ENCODE peak calls at places on chromosomes 5 and 9, in four cellular contexts. G, Y, L and O are unnamed samples. For H3K4me1, the result is how much of the 10 kb centered on the place peaks cover.

GRCh38 chr9:112176410-112177010 is 1.4 kb upstream of the SUSD1 start:
- DNase-seq in Y (no peak), G (no peak), L (no peak), O (no peak)

GRCh38 chr9:129351642-129352151 is 173.6 kb upstream of the IER5L start:
- DNase-seq in G (no peak), Y (no peak), L (no peak), O (no peak)

GRCh38 chr5:130773813-130774212 is 391.2 kb downstream of the HINT1 start:
- DNase-seq in G (no peak), L (peak), Y (peak), O (peak)

GRCh38 chr5:97019435-97020117 is 83.7 kb downstream of the LNPEP start:
- DNase-seq in G (peak), L (peak), Y (no peak), O (no peak)

GRCh38 chr9:114501786-114502682 is 3.2 kb downstream of the WHRN start:
- DNase-seq in L (peak), G (peak), Y (peak), O (peak)

GRCh38 chr5:181037365-181037861 is 2.7 kb upstream of the BTNL9 start:
- DNase-seq in Y (no peak), G (no peak), L (no peak), O (no peak)

GRCh38 chr5:96381526-96381925 is 51.5 kb downstream of the PCSK1 start:
- DNase-seq in Y (no peak), L (no peak), G (no peak), O (no peak)

GRCh38 chr9:134518004-134518606 is 123.5 kb upstream of the COL5A1 start:
- DNase-seq in Y (no peak), L (no peak), G (peak), O (no peak)

GRCh38 chr5:142109356-142110045 is 922 bp downstream of the NDFIP1 start:
- DNase-seq in L (peak), G (peak), Y (no peak), O (peak)

GRCh38 chr9:68672215-68672614 is 32.8 kb upstream of the PIP5K1B start:
- DNase-seq in G (no peak), L (no peak), Y (no peak), O (no peak)

GRCh38 chr9:30519756-30520155 is 1864.7 kb upstream of the ACO1 start:
- DNase-seq in Y (no peak), G (no peak), L (peak), O (peak)

GRCh38 chr5:112159435-112159834 is 259.6 kb downstream of the EPB41L4A start:
- DNase-seq in Y (no peak), L (no peak), G (peak), O (no peak)

GRCh38 chr9:126703330-126704156 is 89.8 kb downstream of the LMX1B start:
- DNase-seq in G (no peak), Y (no peak), L (no peak), O (no peak)

GRCh38 chr5:147830035-147830434 is 1.4 kb downstream of the SPINK1 start:
- DNase-seq in Y (no peak), L (no peak), G (no peak), O (no peak)

GRCh38 chr5:167230414-167230813 is 1061.0 kb upstream of the WWC1 start:
- DNase-seq in L (no peak), G (no peak), Y (no peak), O (no peak)

GRCh38 chr9:130451004-130451390 is 6.2 kb downstream of the ASS1 start:
- DNase-seq in L (no peak), Y (no peak), G (no peak), O (no peak)

GRCh38 chr5:176612008-176612407 is 2.1 kb upstream of the GPRIN1 start:
- DNase-seq in G (no peak), Y (no peak), L (no peak), O (no peak)

GRCh38 chr5:65013141-65013540 is 244.4 kb downstream of the CWC27 start:
- DNase-seq in L (peak), G (peak), Y (no peak), O (no peak)

GRCh38 chr5:146690880-146691355 is 174.9 kb upstream of the GPR151 start:
- DNase-seq in Y (no peak), L (no peak), G (no peak), O (no peak)

GRCh38 chr5:173643964-173644363 is 27.5 kb upstream of the BOD1 start:
- DNase-seq in L (peak), G (no peak), Y (no peak), O (no peak)

DNA sequence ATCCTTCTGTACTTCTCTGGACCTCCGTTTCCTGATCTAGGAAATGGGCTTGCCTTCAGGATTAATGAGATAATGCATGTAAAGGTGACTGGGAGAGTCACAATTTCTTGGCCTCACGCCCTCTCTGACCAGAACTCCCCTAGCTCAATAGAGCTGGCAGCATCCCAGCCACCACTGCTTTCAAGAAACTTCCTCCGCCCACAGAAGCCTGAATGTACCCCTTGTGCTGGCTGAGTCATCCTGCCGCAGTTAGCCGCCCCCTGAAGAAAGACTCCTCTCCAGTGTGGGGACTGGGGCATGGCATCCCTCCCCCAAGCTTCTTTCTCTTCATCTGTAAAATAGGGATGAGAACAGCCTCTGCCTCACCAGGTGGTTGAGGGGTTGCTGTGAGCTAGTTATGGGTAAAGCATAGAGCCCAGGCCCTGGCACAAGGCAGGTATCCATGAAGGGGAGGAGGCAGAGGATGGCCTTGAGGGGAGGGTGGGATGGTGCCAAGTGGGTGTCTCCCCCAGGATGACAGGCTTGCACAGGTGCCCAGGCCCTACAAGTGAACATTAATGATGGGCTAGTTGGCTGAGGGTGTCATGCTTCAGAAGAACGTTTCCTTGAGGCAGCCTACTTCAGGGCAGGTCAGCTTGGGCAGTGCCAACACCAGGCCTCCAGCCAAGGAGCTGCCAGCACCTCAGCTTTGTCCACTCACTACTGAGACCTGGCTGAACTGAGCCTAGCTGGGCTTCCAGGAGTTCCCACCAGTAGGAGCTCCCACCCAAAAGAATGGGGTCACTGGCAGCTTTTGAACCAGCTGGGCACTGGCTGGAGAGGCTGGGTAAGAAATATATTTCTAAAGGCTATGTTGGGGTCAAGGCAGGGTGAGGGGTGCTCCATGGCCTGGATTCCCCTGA is 3.5 kb downstream of the PDLIM4 start:
- DNase-seq in L (peak), G (peak), Y (peak), O (peak)
- H3K4me1 ChIP-seq in L (half or more), G (half or more), Y (under half), O (half or more)

GRCh38 chr5:31851290-31851689 is 212.4 kb downstream of the PDZD2 start:
- DNase-seq in Y (no peak), L (no peak), G (no peak), O (no peak)

GRCh38 chr5:31855527-31855862 is 216.6 kb downstream of the PDZD2 start:
- DNase-seq in L (no peak), G (no peak), Y (no peak), O (no peak)

GRCh38 chr5:31854625-31855526 is 215.9 kb downstream of the PDZD2 start:
- DNase-seq in G (peak), L (peak), Y (no peak), O (peak)

GRCh38 chr5:31853398-31854135 is 214.6 kb downstream of the PDZD2 start:
- DNase-seq in G (no peak), Y (no peak), L (no peak), O (peak)

DNA sequence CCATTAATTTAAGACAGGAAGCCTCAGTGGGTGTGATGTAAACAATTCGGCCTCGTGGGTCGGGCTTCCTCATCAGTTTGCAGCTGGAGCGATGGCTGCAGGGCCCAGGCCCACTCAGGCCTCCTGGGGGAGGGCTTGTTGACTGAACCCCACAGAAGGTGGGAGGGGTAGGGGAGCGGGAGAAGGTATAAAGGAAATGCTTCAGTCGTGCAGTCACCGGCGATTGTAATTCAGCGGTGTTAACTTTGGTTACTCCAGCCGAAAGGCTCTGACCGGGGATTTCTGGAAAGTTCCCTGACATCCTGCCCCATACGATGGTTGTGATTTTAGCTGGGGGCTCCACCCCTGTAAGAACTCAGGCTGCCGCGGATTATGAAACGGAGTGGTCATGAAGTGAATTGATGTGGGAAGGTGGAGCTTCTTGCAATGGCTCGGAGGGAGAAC is 215.3 kb downstream of the PDZD2 start:
- DNase-seq in G (peak), L (peak), Y (no peak), O (peak)
- TF ChIP-seq EZH2 in G (no peak), L (no peak), Y (peak), O (no peak)

GRCh38 chr5:56699588-56699987 is 115.8 kb upstream of the MAP3K1 start:
- DNase-seq in G (no peak), L (no peak), Y (no peak), O (no peak)
- H3K4me2 ChIP-seq in G (no peak), L (no peak), Y (no peak), O (no peak)

GRCh38 chr5:90398726-90399125 is 10.8 kb downstream of the CETN3 start:
- DNase-seq in G (no peak), L (no peak), Y (no peak), O (no peak)
- H3K4me1 ChIP-seq in G (under half), L (under half), Y (under half), O (under half)

GRCh38 chr5:77629553-77630245 is 8.8 kb downstream of the OTP start:
- DNase-seq in Y (no peak), L (no peak), G (peak), O (no peak)
- TF ChIP-seq EZH2 in Y (no peak), L (peak), G (no peak), O (no peak)

GRCh38 chr5:143356855-143357254 is 46.6 kb downstream of the NR3C1 start:
- DNase-seq in L (no peak), Y (no peak), G (no peak), O (no peak)
- H3K4me2 ChIP-seq in L (no peak), Y (peak), G (no peak), O (no peak)